ENCODE peak calls at places on chromosome 1, in five cellular contexts. E is EH; O is smooth muscle cell of the brain vasculature; J is stimulated activated CD4-positive, alpha-beta T cell treated with anti-CD3 and anti-CD28 coated beads, TNF-alpha, amount 100 ng/mL, for 4 hours; A is DMS153. K is an unnamed sample.

GRCh38 chr1:69568435-69569280 is 936 bp downstream of the LRRC7 start:
- DNase-seq in E (no peak), J (no peak), O (no peak), A (no peak), K (no peak)

GRCh38 chr1:53299233-53299632 is 28.6 kb downstream of the LRP8 start:
- DNase-seq in E (no peak), O (no peak), A (no peak), J (no peak), K (no peak)

GRCh38 chr1:203742446-203742845 is 22.5 kb upstream of the LAX1 start:
- DNase-seq in E (peak; percentile 30), O (no peak), A (no peak), J (no peak), K (no peak)

GRCh38 chr1:244074559-244075171 is 23.6 kb downstream of the ZBTB18 start:
- DNase-seq in A (peak; percentile 69), O (no peak), J (no peak), E (no peak), K (no peak)

GRCh38 chr1:52426391-52426790 is 22.0 kb downstream of the PRPF38A start:
- DNase-seq in A (no peak), E (peak; percentile 73), O (peak; percentile 13), J (no peak), K (no peak)

GRCh38 chr1:233614173-233614742 is 352 bp downstream of the KCNK1 start:
- DNase-seq in A (peak; percentile 1), O (no peak), J (no peak), E (peak; percentile 52), K (peak; percentile 5)

GRCh38 chr1:161273402-161273801 is 14.9 kb downstream of the PCP4L1 start:
- DNase-seq in E (peak; percentile 29), A (no peak), O (no peak), J (no peak), K (no peak)

GRCh38 chr1:181503130-181503810 is 20.0 kb downstream of the CACNA1E start:
- DNase-seq in O (no peak), E (no peak), A (no peak), J (no peak), K (no peak)

GRCh38 chr1:5793516-5793915 is 198.7 kb downstream of the NPHP4 start:
- DNase-seq in J (no peak), O (no peak), A (no peak), E (no peak), K (no peak)

GRCh38 chr1:10210841-10211804 is 753 bp downstream of the KIF1B start:
- DNase-seq in O (peak; percentile 45), A (peak; percentile 44), E (peak; percentile 96), J (peak; percentile 4), K (peak; percentile 31)